ENCODE peak calls at places on chromosomes 16 and 17, in six cellular contexts. P is esophagus squamous epithelium, W is gastrocnemius medialis, C is uterus, S is A549, X is sigmoid colon. K is an unnamed sample.

GRCh38 chr16:9302102-9302501 is 210.7 kb downstream of the HAPSTR1 start:
- DNase-seq in P (no peak), W (no peak), C (no peak), S (no peak), X (no peak), K (no peak)

GRCh38 chr17:51764387-51764971 is 394.0 kb downstream of the CA10 start:
- DNase-seq in P (no peak), W (no peak), C (no peak), S (peak), X (peak), K (no peak)

GRCh38 chr16:7013990-7014389 is 318.7 kb upstream of the RBFOX1 start:
- DNase-seq in P (no peak), W (no peak), C (no peak), S (no peak), X (no peak), K (no peak)

GRCh38 chr17:66737524-66737923 is 97.4 kb upstream of the CACNG5 start:
- DNase-seq in P (no peak), W (no peak), C (no peak), S (no peak), X (peak), K (no peak)

GRCh38 chr16:56743840-56744239 is 13.9 kb downstream of the NUP93 start:
- DNase-seq in P (no peak), W (peak), C (peak), S (peak), X (no peak), K (no peak)

GRCh38 chr16:3065069-3065741 is at the start of gene IL32:
- DNase-seq in P (no peak), W (peak), C (peak), S (peak), X (peak), K (no peak)

GRCh38 chr17:68391561-68392268 is 65.6 kb downstream of the WIPI1 start:
- DNase-seq in P (no peak), W (no peak), C (no peak), S (no peak), X (peak), K (no peak)

GRCh38 chr16:89847930-89848297 is 19.6 kb downstream of the SPIRE2 start:
- DNase-seq in P (no peak), W (no peak), C (no peak), S (no peak), X (no peak), K (no peak)

GRCh38 chr17:79747508-79748295 is 17.0 kb downstream of the ENPP7 start:
- DNase-seq in P (no peak), W (no peak), C (no peak), S (no peak), X (no peak), K (no peak)

GRCh38 chr16:2749476-2749875 is 3.0 kb upstream of the SRRM2 start:
- DNase-seq in P (no peak), W (no peak), C (no peak), S (no peak), X (no peak), K (no peak)

GRCh38 chr16:29729116-29729521 is 16.7 kb downstream of the C16orf54 start:
- DNase-seq in P (no peak), W (no peak), C (no peak), S (peak), X (no peak), K (no peak)

GRCh38 chr17:75588546-75589016 is 981 bp downstream of the MYO15B start:
- DNase-seq in P (no peak), W (peak), C (peak), S (no peak), X (peak), K (peak)

GRCh38 chr17:40025991-40026815 is 11.0 kb downstream of the CSF3 start:
- DNase-seq in P (no peak), W (no peak), C (no peak), S (no peak), X (no peak), K (no peak)

GRCh38 chr17:54992797-54993639 is 24.5 kb downstream of the STXBP4 start:
- DNase-seq in P (no peak), W (no peak), C (no peak), S (peak), X (no peak), K (no peak)

GRCh38 chr17:79003661-79004411 is 5.7 kb downstream of the CANT1 start:
- DNase-seq in P (no peak), W (peak), C (peak), S (no peak), X (peak), K (peak)

GRCh38 chr16:48536600-48537200 is 73.3 kb downstream of the N4BP1 start:
- DNase-seq in P (no peak), W (no peak), C (no peak), S (no peak), X (peak), K (no peak)

GRCh38 chr16:2148714-2149629 is 547 bp downstream of the RAB26 start:
- DNase-seq in P (no peak), W (no peak), C (no peak), S (peak), X (no peak), K (peak)

GRCh38 chr17:32498362-32498761 is 11.6 kb downstream of the CDK5R1 start:
- DNase-seq in P (no peak), W (no peak), C (no peak), S (no peak), X (peak), K (no peak)

GRCh38 chr16:63689068-63689467 is 1432.8 kb downstream of the CDH11 start:
- DNase-seq in P (no peak), W (no peak), C (no peak), S (no peak), X (no peak), K (no peak)

GRCh38 chr17:8632087-8632486 is 1.6 kb upstream of the MYH10 start:
- DNase-seq in P (no peak), W (no peak), C (no peak), S (no peak), X (no peak), K (no peak)

GRCh38 chr17:17981330-17981729 is 8.7 kb downstream of the DRC3 start:
- DNase-seq in P (no peak), W (no peak), C (no peak), S (no peak), X (no peak), K (no peak)

GRCh38 chr16:12062343-12063003 is 85.9 kb downstream of the SNX29 start:
- DNase-seq in P (peak), W (peak), C (peak), S (no peak), X (peak), K (peak)

GRCh38 chr17:39352511-39352910 is 48.9 kb downstream of the FBXL20 start:
- DNase-seq in P (no peak), W (no peak), C (no peak), S (no peak), X (no peak), K (no peak)

GRCh38 chr17:72719582-72720493 is 372.6 kb downstream of the SLC39A11 start:
- DNase-seq in P (no peak), W (no peak), C (no peak), S (no peak), X (no peak), K (no peak)

GRCh38 chr16:21501869-21502667 is 97.3 kb upstream of the METTL9 start:
- DNase-seq in P (peak), W (peak), C (peak), S (peak), X (peak), K (peak)

GRCh38 chr16:85514601-85515318 is 98.4 kb upstream of the GSE1 start:
- DNase-seq in P (no peak), W (peak), C (peak), S (peak), X (peak), K (no peak)

GRCh38 chr16:85490971-85491771 is 122.0 kb upstream of the GSE1 start:
- DNase-seq in P (no peak), W (no peak), C (no peak), S (peak), X (no peak), K (no peak)

GRCh38 chr16:2156025-2156848 is 655 bp downstream of the TRAF7 start:
- DNase-seq in P (no peak), W (no peak), C (no peak), S (no peak), X (no peak), K (no peak)

GRCh38 chr16:67170168-67170947 is at the start of gene NOL3:
- DNase-seq in P (peak), W (peak), C (peak), S (peak), X (peak), K (no peak)

GRCh38 chr16:67167588-67167987 is 2.8 kb upstream of the NOL3 start:
- DNase-seq in P (no peak), W (no peak), C (no peak), S (no peak), X (no peak), K (no peak)

GRCh38 chr16:67169011-67169451 is 1.3 kb upstream of the NOL3 start:
- DNase-seq in P (no peak), W (no peak), C (no peak), S (no peak), X (no peak), K (no peak)

GRCh38 chr16:67170948-67171649 is 761 bp downstream of the NOL3 start:
- DNase-seq in P (no peak), W (peak), C (no peak), S (peak), X (no peak), K (no peak)

DNA sequence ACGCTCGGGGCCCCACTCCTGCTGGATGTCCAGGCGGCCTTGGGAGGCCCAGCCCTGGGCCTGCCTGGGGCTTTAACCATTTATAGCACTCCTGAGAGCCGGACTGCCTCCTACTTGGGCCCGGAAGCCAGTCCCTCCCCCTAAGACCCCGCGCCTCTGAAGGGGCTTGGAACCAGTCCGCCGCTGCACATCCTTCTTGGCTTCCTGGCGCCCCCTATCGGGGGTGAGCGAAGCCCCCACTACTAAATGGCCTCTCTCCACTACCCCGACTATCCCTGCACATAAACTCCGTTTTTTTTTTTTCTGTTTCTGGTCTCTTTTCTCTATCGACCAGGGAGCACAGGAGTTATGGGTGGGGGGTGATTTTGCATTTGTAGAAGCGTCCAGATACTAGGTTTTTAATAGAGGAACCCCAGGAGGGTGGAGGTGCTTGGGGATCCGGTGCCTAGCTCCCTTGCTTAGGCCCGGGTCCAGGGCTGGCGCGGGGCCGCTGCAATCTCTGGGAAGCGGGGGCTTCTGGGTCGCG is 633 bp upstream of the NOL3 start:
- DNase-seq in P (no peak), W (peak), C (no peak), S (peak), X (no peak), K (no peak)
- H3K4me3 ChIP-seq in P (peak), W (peak), C (peak), S (peak), X (peak), K (peak)

GRCh38 chr17:7561589-7562207 is at the start of gene SENP3:
- DNase-seq in P (no peak), W (peak), C (peak), S (peak), X (peak), K (peak)
- TF ChIP-seq POLR2A in P (peak), W (peak), C (peak), S (peak), X (peak), K (peak)

GRCh38 chr16:4401094-4401501 is 15.3 kb downstream of the CORO7 start:
- DNase-seq in P (no peak), W (no peak), C (no peak), S (no peak), X (no peak), K (no peak)

GRCh38 chr16:4401510-4401909 is 14.9 kb downstream of the CORO7 start:
- DNase-seq in P (no peak), W (no peak), C (no peak), S (no peak), X (no peak), K (no peak)

GRCh38 chr16:4403133-4403949 is 13.1 kb downstream of the CORO7 start:
- DNase-seq in P (no peak), W (no peak), C (peak), S (no peak), X (no peak), K (no peak)

GRCh38 chr16:4404247-4404966 is 12.0 kb downstream of the CORO7 start:
- DNase-seq in P (no peak), W (no peak), C (peak), S (peak), X (no peak), K (peak)

DNA sequence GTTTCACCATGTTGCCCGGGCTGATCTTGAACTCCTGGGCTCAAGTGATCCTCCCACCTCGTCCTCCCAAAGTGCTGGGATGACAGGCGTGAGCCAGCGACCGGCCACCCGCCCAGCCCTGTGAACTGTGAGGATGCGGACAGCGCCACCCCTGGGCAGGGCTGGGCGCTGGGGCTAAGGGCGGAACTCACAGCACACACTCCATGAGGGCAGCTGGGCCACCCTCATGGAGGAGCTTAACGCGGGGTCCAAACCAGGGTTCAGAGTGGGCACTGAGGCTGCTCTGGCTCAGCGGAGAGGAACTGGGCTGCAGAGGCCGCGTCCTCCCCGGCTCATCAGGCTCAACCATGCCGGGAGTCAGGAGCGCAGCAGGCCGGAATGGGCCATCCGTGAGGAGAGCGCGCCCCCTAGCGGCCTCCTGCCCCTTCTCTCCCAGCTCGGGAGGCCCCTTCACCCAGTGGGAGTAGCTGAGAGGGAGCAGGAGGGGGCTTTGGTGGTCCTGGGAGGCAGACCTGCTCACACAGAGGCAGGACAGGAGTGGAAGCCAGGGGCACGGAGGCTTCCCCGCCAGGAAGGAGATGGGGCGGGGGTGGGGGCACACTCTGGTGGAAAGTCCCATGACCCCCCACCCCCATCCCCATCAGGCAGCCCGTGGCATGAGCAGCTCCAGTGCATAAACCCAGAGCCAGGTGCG is 13.8 kb downstream of the CORO7 start:
- DNase-seq in P (no peak), W (peak), C (peak), S (peak), X (peak), K (peak)
- H3K4me3 ChIP-seq in P (no peak), W (no peak), C (no peak), S (peak), X (no peak), K (no peak)

GRCh38 chr17:4950075-4950756 is 703 bp upstream of the ENO3 start:
- DNase-seq in P (no peak), W (peak), C (peak), S (peak), X (peak), K (peak)
- TF ChIP-seq POLR2A in P (no peak), W (peak), C (no peak), S (peak), X (no peak), K (no peak)

GRCh38 chr17:81831957-81832607 is 1.0 kb downstream of the MCRIP1 start:
- DNase-seq in P (no peak), W (peak), C (no peak), S (no peak), X (no peak), K (no peak)

GRCh38 chr17:81832608-81833159 is 407 bp downstream of the MCRIP1 start:
- DNase-seq in P (no peak), W (no peak), C (no peak), S (no peak), X (no peak), K (no peak)

GRCh38 chr17:81829858-81830257 is 3.2 kb downstream of the MCRIP1 start:
- DNase-seq in P (no peak), W (peak), C (no peak), S (no peak), X (no peak), K (no peak)

GRCh38 chr17:81833160-81833920 is at the start of gene MCRIP1:
- DNase-seq in P (peak), W (peak), C (peak), S (peak), X (peak), K (peak)

DNA sequence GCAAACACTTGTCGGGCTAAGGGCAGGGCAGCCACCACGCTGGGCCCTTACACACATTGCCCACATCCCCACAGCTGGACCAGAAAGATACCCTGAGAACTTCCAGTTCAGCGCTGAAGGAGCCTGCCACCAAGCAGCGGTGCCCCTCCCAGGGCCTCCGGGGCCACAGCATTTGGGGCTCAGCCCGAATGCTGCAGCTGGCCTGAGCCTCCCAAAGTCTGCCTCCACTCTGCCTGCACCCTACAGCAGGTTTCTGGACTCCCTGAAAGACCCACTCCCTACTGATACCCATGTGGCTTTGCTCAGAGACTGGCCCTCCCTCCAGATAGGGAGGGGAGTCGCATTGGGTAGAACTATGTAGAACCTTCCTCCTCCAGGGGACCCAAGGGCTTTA is 1.5 kb downstream of the MCRIP1 start:
- DNase-seq in P (no peak), W (no peak), C (no peak), S (no peak), X (no peak), K (no peak)
- H3K4me3 ChIP-seq in P (peak), W (peak), C (no peak), S (no peak), X (no peak), K (peak)

DNA sequence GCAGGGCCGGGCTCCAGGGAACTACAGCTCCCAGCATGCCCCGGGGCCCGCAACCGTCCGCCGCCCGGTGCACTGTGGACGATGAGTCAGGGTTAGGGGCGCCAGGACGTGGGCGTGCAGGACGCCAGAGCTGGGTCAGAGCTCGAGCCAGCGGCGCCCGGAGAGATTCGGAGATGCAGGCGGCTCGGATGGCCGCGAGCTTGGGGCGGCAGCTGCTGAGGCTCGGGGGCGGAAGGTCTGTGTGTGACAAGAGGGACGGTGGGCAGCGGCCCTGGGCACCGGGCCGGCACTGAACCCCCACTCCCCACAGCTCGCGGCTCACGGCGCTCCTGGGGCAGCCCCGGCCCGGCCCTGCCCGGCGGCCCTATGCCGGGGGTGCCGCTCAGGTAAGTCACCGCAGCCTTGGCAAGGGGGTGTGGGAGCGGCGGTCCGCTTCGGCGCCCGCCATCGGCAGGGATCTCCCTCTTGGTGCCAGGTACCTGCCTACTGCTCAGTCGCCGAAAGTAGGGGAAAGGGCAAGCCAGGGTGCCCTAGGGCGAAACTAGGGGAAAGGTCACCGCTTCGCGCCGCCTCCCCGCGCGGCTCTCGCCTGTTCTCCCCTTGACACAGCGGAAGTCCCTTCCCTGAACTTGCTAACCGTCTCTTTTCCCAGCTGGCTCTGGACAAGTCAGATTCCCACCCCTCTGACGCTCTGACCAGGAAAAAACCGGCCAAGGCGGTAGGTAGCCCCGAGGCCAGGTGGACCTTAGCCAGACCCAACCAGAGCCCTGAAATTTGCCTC is at the start of the genes ACADVL and DLG4:
- DNase-seq in P (no peak), W (peak), C (peak), S (peak), X (peak), K (peak)
- TF ChIP-seq POLR2A in P (peak), W (peak), C (peak), S (peak), X (peak), K (peak)

DNA sequence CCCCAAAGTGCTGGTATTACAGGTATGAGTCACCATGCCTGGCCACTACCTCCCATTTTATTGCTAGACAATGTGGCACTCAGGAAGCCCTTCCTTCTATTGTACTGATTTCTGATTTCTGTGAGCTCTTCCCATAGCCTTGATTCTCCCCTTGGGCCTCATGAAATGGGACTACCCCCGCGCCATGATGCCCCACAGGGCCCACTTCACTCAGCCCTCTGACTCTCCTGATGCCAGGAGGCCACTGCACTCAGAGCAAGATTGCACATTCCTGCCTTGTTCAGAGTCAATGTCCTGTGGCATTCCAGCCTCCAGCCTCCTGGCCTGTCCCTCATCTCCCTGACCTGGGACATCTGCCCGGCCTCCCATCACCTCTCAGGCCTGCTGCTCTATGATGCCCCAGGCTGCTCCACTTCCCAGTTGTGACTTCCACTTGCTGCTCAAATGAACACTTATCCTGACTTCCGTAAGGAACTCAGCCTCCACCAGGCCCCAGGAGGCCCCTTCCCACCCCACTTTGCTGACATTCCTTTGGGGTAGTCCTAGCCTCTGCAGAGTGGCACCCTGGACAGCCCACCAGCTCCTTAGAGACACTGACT is 66.6 kb upstream of the KSR1 start:
- DNase-seq in P (no peak), W (no peak), C (no peak), S (no peak), X (no peak), K (no peak)
- H3K4me3 ChIP-seq in P (no peak), W (no peak), C (no peak), S (no peak), X (no peak), K (no peak)

K was measured in suprapubic skin.